ENCODE peak calls at places on chromosomes 13 and 19, in nine cellular contexts. One of them, this sample, is unnamed. For H3K4me1, the result is how much of the 10 kb centered on the place peaks cover.

GRCh38 chr13:21014139-21014665 is 47.2 kb downstream of the LATS2 start:
- DNase-seq in heart left ventricle: no peak
- DNase-seq in upper lobe of left lung: no peak
- DNase-seq in uterus: no peak
- DNase-seq in K562: no peak
- DNase-seq in testis: no peak
- DNase-seq in breast epithelium: no peak
- DNase-seq in tibial nerve: no peak
- DNase-seq in stomach: no peak
- DNase-seq in this sample: no peak

GRCh38 chr13:50291611-50292010 is 276.4 kb downstream of the KCNRG start:
- DNase-seq in heart left ventricle: no peak
- DNase-seq in upper lobe of left lung: no peak
- DNase-seq in uterus: no peak
- DNase-seq in K562: no peak
- DNase-seq in testis: no peak
- DNase-seq in breast epithelium: no peak
- DNase-seq in tibial nerve: no peak
- DNase-seq in stomach: no peak
- DNase-seq in this sample: no peak

GRCh38 chr19:51127755-51128154 is 3.0 kb downstream of the SIGLEC9 start:
- DNase-seq in heart left ventricle: peak
- DNase-seq in upper lobe of left lung: no peak
- DNase-seq in uterus: no peak
- DNase-seq in K562: peak
- DNase-seq in testis: no peak
- DNase-seq in breast epithelium: no peak
- DNase-seq in tibial nerve: no peak
- DNase-seq in stomach: no peak
- DNase-seq in this sample: peak

GRCh38 chr19:39413269-39413902 is 917 bp downstream of the PLEKHG2 start:
- DNase-seq in heart left ventricle: peak
- DNase-seq in upper lobe of left lung: peak
- DNase-seq in uterus: peak
- DNase-seq in K562: peak
- DNase-seq in testis: peak
- DNase-seq in breast epithelium: peak
- DNase-seq in tibial nerve: no peak
- DNase-seq in stomach: no peak
- DNase-seq in this sample: peak

GRCh38 chr13:106230450-106230849 is 305.0 kb downstream of the EFNB2 start:
- DNase-seq in heart left ventricle: no peak
- DNase-seq in upper lobe of left lung: no peak
- DNase-seq in uterus: no peak
- DNase-seq in K562: no peak
- DNase-seq in testis: no peak
- DNase-seq in breast epithelium: no peak
- DNase-seq in tibial nerve: no peak
- DNase-seq in stomach: no peak
- DNase-seq in this sample: no peak

GRCh38 chr19:18001837-18002345 is 6.1 kb upstream of the ARRDC2 start:
- DNase-seq in heart left ventricle: no peak
- DNase-seq in upper lobe of left lung: no peak
- DNase-seq in uterus: no peak
- DNase-seq in K562: no peak
- DNase-seq in testis: no peak
- DNase-seq in breast epithelium: no peak
- DNase-seq in tibial nerve: no peak
- DNase-seq in stomach: no peak
- DNase-seq in this sample: no peak

GRCh38 chr13:96511587-96511986 is 421.7 kb downstream of the HS6ST3 start:
- DNase-seq in heart left ventricle: no peak
- DNase-seq in upper lobe of left lung: no peak
- DNase-seq in uterus: no peak
- DNase-seq in K562: no peak
- DNase-seq in testis: no peak
- DNase-seq in breast epithelium: no peak
- DNase-seq in tibial nerve: no peak
- DNase-seq in stomach: no peak
- DNase-seq in this sample: no peak

GRCh38 chr19:13098291-13099072 is 4.2 kb downstream of the LYL1 start:
- DNase-seq in heart left ventricle: no peak
- DNase-seq in upper lobe of left lung: no peak
- DNase-seq in uterus: peak
- DNase-seq in K562: peak
- DNase-seq in testis: no peak
- DNase-seq in breast epithelium: no peak
- DNase-seq in tibial nerve: no peak
- DNase-seq in stomach: no peak
- DNase-seq in this sample: peak

GRCh38 chr13:36850790-36851438 is 31.9 kb downstream of the RFXAP start:
- DNase-seq in heart left ventricle: no peak
- DNase-seq in upper lobe of left lung: no peak
- DNase-seq in uterus: no peak
- DNase-seq in K562: peak
- DNase-seq in testis: no peak
- DNase-seq in breast epithelium: no peak
- DNase-seq in tibial nerve: no peak
- DNase-seq in stomach: no peak
- DNase-seq in this sample: no peak

GRCh38 chr19:13764101-13764807 is at the start of gene MRI1:
- DNase-seq in heart left ventricle: peak
- DNase-seq in upper lobe of left lung: peak
- DNase-seq in uterus: peak
- DNase-seq in K562: peak
- DNase-seq in testis: peak
- DNase-seq in breast epithelium: peak
- DNase-seq in tibial nerve: peak
- DNase-seq in stomach: peak
- DNase-seq in this sample: peak

GRCh38 chr13:27599845-27600553 is 20.3 kb downstream of the LNX2 start:
- DNase-seq in heart left ventricle: peak
- DNase-seq in upper lobe of left lung: no peak
- DNase-seq in uterus: no peak
- DNase-seq in K562: peak
- DNase-seq in testis: no peak
- DNase-seq in breast epithelium: no peak
- DNase-seq in tibial nerve: no peak
- DNase-seq in stomach: peak
- DNase-seq in this sample: no peak

DNA sequence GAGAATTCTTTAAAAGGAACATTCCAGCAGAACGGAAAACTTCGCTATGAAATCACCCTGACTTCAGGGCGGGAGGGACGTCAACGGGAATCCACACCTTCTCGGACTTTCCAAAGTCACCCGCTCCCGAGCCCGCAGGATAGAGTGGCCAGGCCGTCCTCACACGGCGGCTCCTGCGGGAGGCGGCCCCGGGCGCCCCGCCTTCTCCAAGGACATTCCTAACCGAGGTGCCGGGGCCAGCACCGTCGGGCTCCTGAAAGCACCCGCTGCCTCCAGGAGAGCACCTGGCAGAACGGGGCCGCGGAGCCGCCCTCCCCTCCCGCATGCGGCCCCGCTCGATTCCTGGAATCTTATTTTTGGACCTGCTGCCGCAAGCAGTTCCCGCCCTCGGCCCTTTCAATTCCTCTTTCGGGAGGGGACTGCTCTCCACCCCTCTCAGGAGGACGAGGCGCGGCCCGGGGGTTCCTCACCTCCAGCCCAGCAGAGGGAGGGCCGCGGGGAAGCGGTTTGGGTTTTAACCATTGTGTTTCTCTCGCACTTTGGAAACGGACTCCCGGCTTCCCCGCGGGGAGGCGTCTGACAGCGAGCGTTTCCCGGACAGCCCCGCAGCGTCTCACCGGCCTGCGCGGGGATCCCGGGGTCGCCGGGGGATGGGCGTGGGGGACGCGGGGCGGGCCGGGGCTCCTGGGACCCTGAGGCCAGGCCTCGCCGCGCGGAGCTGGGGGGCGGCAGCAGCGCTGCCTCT is 938 bp downstream of the GAS6 start:
- DNase-seq in heart left ventricle: peak
- DNase-seq in upper lobe of left lung: peak
- DNase-seq in uterus: no peak
- DNase-seq in K562: peak
- DNase-seq in testis: peak
- DNase-seq in breast epithelium: peak
- DNase-seq in tibial nerve: no peak
- DNase-seq in stomach: peak
- DNase-seq in this sample: peak
- TF ChIP-seq POLR2A in heart left ventricle: no peak
- TF ChIP-seq POLR2A in upper lobe of left lung: peak
- TF ChIP-seq POLR2A in uterus: no peak
- TF ChIP-seq POLR2A in K562: no peak
- TF ChIP-seq POLR2A in testis: no peak
- TF ChIP-seq POLR2A in breast epithelium: no peak
- TF ChIP-seq POLR2A in tibial nerve: no peak
- TF ChIP-seq POLR2A in stomach: no peak
- TF ChIP-seq POLR2A in this sample: peak

GRCh38 chr19:4054471-4055208 is 12.1 kb downstream of the ZBTB7A start:
- DNase-seq in heart left ventricle: no peak
- DNase-seq in upper lobe of left lung: peak
- DNase-seq in uterus: no peak
- DNase-seq in K562: no peak
- DNase-seq in testis: no peak
- DNase-seq in breast epithelium: no peak
- DNase-seq in tibial nerve: no peak
- DNase-seq in stomach: no peak
- DNase-seq in this sample: peak

GRCh38 chr19:4053423-4054324 is 13.0 kb downstream of the ZBTB7A start:
- DNase-seq in heart left ventricle: no peak
- DNase-seq in upper lobe of left lung: peak
- DNase-seq in uterus: peak
- DNase-seq in K562: no peak
- DNase-seq in testis: no peak
- DNase-seq in breast epithelium: no peak
- DNase-seq in tibial nerve: no peak
- DNase-seq in stomach: no peak
- DNase-seq in this sample: peak

GRCh38 chr19:4052993-4053422 is 13.7 kb downstream of the ZBTB7A start:
- DNase-seq in heart left ventricle: no peak
- DNase-seq in upper lobe of left lung: no peak
- DNase-seq in uterus: peak
- DNase-seq in K562: no peak
- DNase-seq in testis: no peak
- DNase-seq in breast epithelium: no peak
- DNase-seq in tibial nerve: no peak
- DNase-seq in stomach: no peak
- DNase-seq in this sample: no peak

GRCh38 chr19:4051175-4052101 is 15.3 kb downstream of the ZBTB7A start:
- DNase-seq in heart left ventricle: no peak
- DNase-seq in upper lobe of left lung: peak
- DNase-seq in uterus: peak
- DNase-seq in K562: no peak
- DNase-seq in testis: no peak
- DNase-seq in breast epithelium: no peak
- DNase-seq in tibial nerve: no peak
- DNase-seq in stomach: no peak
- DNase-seq in this sample: no peak

GRCh38 chr19:4052114-4052992 is 14.3 kb downstream of the ZBTB7A start:
- DNase-seq in heart left ventricle: peak
- DNase-seq in upper lobe of left lung: peak
- DNase-seq in uterus: peak
- DNase-seq in K562: no peak
- DNase-seq in testis: no peak
- DNase-seq in breast epithelium: peak
- DNase-seq in tibial nerve: no peak
- DNase-seq in stomach: peak
- DNase-seq in this sample: no peak
- H3K27ac ChIP-seq in heart left ventricle: peak
- H3K27ac ChIP-seq in upper lobe of left lung: peak
- H3K27ac ChIP-seq in uterus: peak
- H3K27ac ChIP-seq in K562: no peak
- H3K27ac ChIP-seq in testis: peak
- H3K27ac ChIP-seq in breast epithelium: peak
- H3K27ac ChIP-seq in tibial nerve: peak
- H3K27ac ChIP-seq in stomach: peak
- H3K27ac ChIP-seq in this sample: peak

GRCh38 chr13:79485014-79485441 is 4.1 kb downstream of the NDFIP2 start:
- DNase-seq in heart left ventricle: peak
- DNase-seq in upper lobe of left lung: no peak
- DNase-seq in uterus: no peak
- DNase-seq in K562: no peak
- DNase-seq in testis: no peak
- DNase-seq in breast epithelium: no peak
- DNase-seq in tibial nerve: no peak
- DNase-seq in stomach: peak
- DNase-seq in this sample: peak

GRCh38 chr13:79486433-79487188 is 5.7 kb downstream of the NDFIP2 start:
- DNase-seq in heart left ventricle: no peak
- DNase-seq in upper lobe of left lung: no peak
- DNase-seq in uterus: no peak
- DNase-seq in K562: no peak
- DNase-seq in testis: no peak
- DNase-seq in breast epithelium: no peak
- DNase-seq in tibial nerve: no peak
- DNase-seq in stomach: no peak
- DNase-seq in this sample: no peak

GRCh38 chr13:79482271-79482970 is 1.5 kb downstream of the NDFIP2 start:
- DNase-seq in heart left ventricle: no peak
- DNase-seq in upper lobe of left lung: no peak
- DNase-seq in uterus: no peak
- DNase-seq in K562: no peak
- DNase-seq in testis: no peak
- DNase-seq in breast epithelium: no peak
- DNase-seq in tibial nerve: no peak
- DNase-seq in stomach: no peak
- DNase-seq in this sample: no peak

GRCh38 chr13:79483302-79483701 is 2.3 kb downstream of the NDFIP2 start:
- DNase-seq in heart left ventricle: no peak
- DNase-seq in upper lobe of left lung: no peak
- DNase-seq in uterus: no peak
- DNase-seq in K562: no peak
- DNase-seq in testis: no peak
- DNase-seq in breast epithelium: no peak
- DNase-seq in tibial nerve: no peak
- DNase-seq in stomach: no peak
- DNase-seq in this sample: no peak

DNA sequence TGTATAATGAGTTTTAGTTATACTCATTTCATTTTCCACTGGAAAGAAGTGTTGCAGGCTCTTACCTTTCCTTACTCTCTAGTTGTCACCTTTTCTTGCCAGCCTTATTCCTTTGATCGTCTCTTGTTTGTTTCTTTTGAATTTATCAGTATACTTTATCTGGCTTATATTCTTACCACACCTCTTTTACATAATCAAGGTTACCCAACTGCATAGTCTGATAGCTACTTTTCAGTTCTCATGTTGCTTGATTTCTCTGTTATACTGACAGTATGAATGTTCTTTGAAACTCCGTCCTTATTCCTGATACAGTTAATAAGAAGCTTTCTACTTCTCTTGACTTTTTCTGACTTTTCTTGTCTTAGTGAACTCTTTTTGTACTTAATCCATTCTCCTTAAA is 4.5 kb downstream of the NDFIP2 start:
- DNase-seq in heart left ventricle: no peak
- DNase-seq in upper lobe of left lung: no peak
- DNase-seq in uterus: no peak
- DNase-seq in K562: no peak
- DNase-seq in testis: no peak
- DNase-seq in breast epithelium: no peak
- DNase-seq in tibial nerve: no peak
- DNase-seq in stomach: no peak
- DNase-seq in this sample: no peak
- H3K4me1 ChIP-seq in heart left ventricle: under half
- H3K4me1 ChIP-seq in upper lobe of left lung: under half
- H3K4me1 ChIP-seq in uterus: under half
- H3K4me1 ChIP-seq in K562: under half
- H3K4me1 ChIP-seq in testis: under half
- H3K4me1 ChIP-seq in breast epithelium: under half
- H3K4me1 ChIP-seq in tibial nerve: under half
- H3K4me1 ChIP-seq in stomach: under half
- H3K4me1 ChIP-seq in this sample: under half

GRCh38 chr19:55339225-55340143 is at the start of gene KMT5C:
- DNase-seq in heart left ventricle: peak
- DNase-seq in upper lobe of left lung: peak
- DNase-seq in uterus: peak
- DNase-seq in K562: peak
- DNase-seq in testis: peak
- DNase-seq in breast epithelium: peak
- DNase-seq in tibial nerve: peak
- DNase-seq in stomach: peak
- DNase-seq in this sample: peak
- TF ChIP-seq POLR2A in heart left ventricle: peak
- TF ChIP-seq POLR2A in upper lobe of left lung: peak
- TF ChIP-seq POLR2A in uterus: peak
- TF ChIP-seq POLR2A in K562: peak
- TF ChIP-seq POLR2A in testis: peak
- TF ChIP-seq POLR2A in breast epithelium: peak
- TF ChIP-seq POLR2A in tibial nerve: peak
- TF ChIP-seq POLR2A in stomach: no peak
- TF ChIP-seq POLR2A in this sample: peak